ENCODE peak calls at places on chromosomes 13 and 19, in seven cellular contexts. One of them, this sample, is unnamed.
A peak's percentile ranks its signal among the peaks of the same experiment; 100 is the strongest.

GRCh38 chr13:111282425-111282824 is 38.0 kb upstream of the TEX29 start:
- DNase-seq in neuronal stem cell: no peak
- DNase-seq in IMR-90: no peak
- DNase-seq in H9: no peak
- DNase-seq in mesenchymal stem cell: no peak
- DNase-seq in H1: no peak
- DNase-seq in trophoblast cell: no peak
- DNase-seq in this sample: no peak

GRCh38 chr19:47610902-47611301 is 2.0 kb downstream of the BICRA start:
- DNase-seq in neuronal stem cell: no peak
- DNase-seq in IMR-90: no peak
- DNase-seq in H9: no peak
- DNase-seq in mesenchymal stem cell: no peak
- DNase-seq in H1: no peak
- DNase-seq in trophoblast cell: no peak
- DNase-seq in this sample: no peak

GRCh38 chr19:47352095-47352494 is 3.0 kb downstream of the DHX34 start:
- DNase-seq in neuronal stem cell: no peak
- DNase-seq in IMR-90: no peak
- DNase-seq in H9: no peak
- DNase-seq in mesenchymal stem cell: no peak
- DNase-seq in H1: no peak
- DNase-seq in trophoblast cell: no peak
- DNase-seq in this sample: peak; percentile 49

GRCh38 chr13:46057251-46058015 is 4.9 kb upstream of the ZC3H13 start:
- DNase-seq in neuronal stem cell: no peak
- DNase-seq in IMR-90: peak; percentile 18
- DNase-seq in H9: no peak
- DNase-seq in mesenchymal stem cell: peak; percentile 8
- DNase-seq in H1: no peak
- DNase-seq in trophoblast cell: no peak
- DNase-seq in this sample: peak; percentile 25

GRCh38 chr19:31718041-31718440 is 368.8 kb upstream of the TSHZ3 start:
- DNase-seq in neuronal stem cell: no peak
- DNase-seq in IMR-90: no peak
- DNase-seq in H9: no peak
- DNase-seq in mesenchymal stem cell: no peak
- DNase-seq in H1: no peak
- DNase-seq in trophoblast cell: no peak
- DNase-seq in this sample: no peak

GRCh38 chr13:33330483-33330882 is 44.9 kb upstream of the STARD13 start:
- DNase-seq in neuronal stem cell: no peak
- DNase-seq in IMR-90: no peak
- DNase-seq in H9: no peak
- DNase-seq in mesenchymal stem cell: no peak
- DNase-seq in H1: no peak
- DNase-seq in trophoblast cell: no peak
- DNase-seq in this sample: no peak

GRCh38 chr19:5850743-5851293 is 431 bp downstream of the FUT3 start:
- DNase-seq in neuronal stem cell: no peak
- DNase-seq in IMR-90: peak; percentile 53
- DNase-seq in H9: no peak
- DNase-seq in mesenchymal stem cell: peak; percentile 63
- DNase-seq in H1: no peak
- DNase-seq in trophoblast cell: no peak
- DNase-seq in this sample: no peak

GRCh38 chr13:42722883-42723539 is 58.4 kb upstream of the FAM216B start:
- DNase-seq in neuronal stem cell: no peak
- DNase-seq in IMR-90: no peak
- DNase-seq in H9: no peak
- DNase-seq in mesenchymal stem cell: no peak
- DNase-seq in H1: no peak
- DNase-seq in trophoblast cell: no peak
- DNase-seq in this sample: no peak

GRCh38 chr19:18089726-18090125 is 3.0 kb upstream of the IL12RB1 start:
- DNase-seq in neuronal stem cell: no peak
- DNase-seq in IMR-90: no peak
- DNase-seq in H9: no peak
- DNase-seq in mesenchymal stem cell: no peak
- DNase-seq in H1: no peak
- DNase-seq in trophoblast cell: no peak
- DNase-seq in this sample: no peak

GRCh38 chr19:57829316-57829715 is 783 bp upstream of the ZNF587B start:
- DNase-seq in neuronal stem cell: no peak
- DNase-seq in IMR-90: peak; percentile 40
- DNase-seq in H9: no peak
- DNase-seq in mesenchymal stem cell: peak; percentile 33
- DNase-seq in H1: no peak
- DNase-seq in trophoblast cell: peak; percentile 85
- DNase-seq in this sample: peak; percentile 90

GRCh38 chr19:14367016-14367415 is 14.2 kb upstream of the ADGRE5 start:
- DNase-seq in neuronal stem cell: no peak
- DNase-seq in IMR-90: no peak
- DNase-seq in H9: no peak
- DNase-seq in mesenchymal stem cell: no peak
- DNase-seq in H1: no peak
- DNase-seq in trophoblast cell: no peak
- DNase-seq in this sample: no peak

GRCh38 chr13:23175920-23176319 is 4.9 kb upstream of the SGCG start:
- DNase-seq in neuronal stem cell: no peak
- DNase-seq in IMR-90: peak; percentile 11
- DNase-seq in H9: no peak
- DNase-seq in mesenchymal stem cell: no peak
- DNase-seq in H1: no peak
- DNase-seq in trophoblast cell: no peak
- DNase-seq in this sample: no peak

GRCh38 chr19:57664269-57665127 is 4.2 kb upstream of the ZSCAN4 start:
- DNase-seq in neuronal stem cell: peak; percentile 53
- DNase-seq in IMR-90: peak; percentile 31
- DNase-seq in H9: peak; percentile 67
- DNase-seq in mesenchymal stem cell: peak; percentile 66
- DNase-seq in H1: no peak
- DNase-seq in trophoblast cell: peak; percentile 71
- DNase-seq in this sample: peak; percentile 59

GRCh38 chr19:7862413-7862951 is 11.7 kb downstream of the PRR36 start:
- DNase-seq in neuronal stem cell: peak; percentile 93
- DNase-seq in IMR-90: peak; percentile 34
- DNase-seq in H9: peak; percentile 98
- DNase-seq in mesenchymal stem cell: peak; percentile 67
- DNase-seq in H1: peak; percentile 83
- DNase-seq in trophoblast cell: peak; percentile 46
- DNase-seq in this sample: peak; percentile 92

GRCh38 chr19:4811328-4812131 is 20.0 kb downstream of the TICAM1 start:
- DNase-seq in neuronal stem cell: peak; percentile 56
- DNase-seq in IMR-90: peak; percentile 45
- DNase-seq in H9: peak; percentile 91
- DNase-seq in mesenchymal stem cell: peak; percentile 68
- DNase-seq in H1: no peak
- DNase-seq in trophoblast cell: peak; percentile 92
- DNase-seq in this sample: peak; percentile 72

GRCh38 chr13:60583911-60584753 is 187.1 kb downstream of the TDRD3 start:
- DNase-seq in neuronal stem cell: no peak
- DNase-seq in IMR-90: peak; percentile 73
- DNase-seq in H9: peak; percentile 93
- DNase-seq in mesenchymal stem cell: peak; percentile 39
- DNase-seq in H1: peak; percentile 84
- DNase-seq in trophoblast cell: no peak
- DNase-seq in this sample: peak; percentile 83

DNA sequence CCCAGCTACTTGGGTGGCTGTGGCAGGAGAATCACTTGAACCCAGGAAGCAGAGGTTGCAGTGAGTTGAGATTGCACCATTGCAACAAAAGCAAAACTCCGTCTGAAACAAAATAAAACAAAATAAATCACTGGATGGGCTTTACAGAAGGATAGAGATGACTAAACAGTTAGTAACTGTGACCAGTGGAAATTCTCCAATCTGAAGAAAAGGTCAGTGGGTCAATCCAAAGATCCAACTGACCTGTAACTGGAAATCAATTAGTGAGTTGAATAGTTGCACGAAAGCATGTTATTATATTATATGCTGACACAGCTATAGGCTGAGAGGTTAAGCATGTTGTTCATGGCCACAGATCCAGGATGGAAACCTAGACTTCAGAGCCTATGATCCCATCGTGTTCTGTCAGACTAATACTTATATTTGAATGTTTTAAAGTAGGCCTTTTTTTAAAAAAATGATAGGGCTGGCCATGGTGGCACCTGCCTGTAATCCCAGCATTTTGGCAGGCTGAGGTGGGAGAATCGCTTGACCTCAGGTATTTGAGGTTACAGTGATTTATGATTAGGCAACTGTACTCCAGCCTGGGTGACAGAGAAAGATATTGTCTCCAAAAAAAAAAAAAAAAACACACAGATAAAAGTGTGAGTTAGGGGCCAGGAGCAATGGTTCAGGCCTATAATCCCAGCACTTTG is 1.4 kb downstream of the ECH1 start:
- DNase-seq in neuronal stem cell: no peak
- DNase-seq in IMR-90: peak; percentile 65
- DNase-seq in H9: no peak
- DNase-seq in mesenchymal stem cell: peak; percentile 91
- DNase-seq in H1: no peak
- DNase-seq in trophoblast cell: peak; percentile 25
- DNase-seq in this sample: no peak
- H2BK120ac ChIP-seq in neuronal stem cell: no peak overlapping the region
- H2BK120ac ChIP-seq in IMR-90: peak overlapping the region; percentile 32
- H2BK120ac ChIP-seq in H9: no peak overlapping the region
- H2BK120ac ChIP-seq in mesenchymal stem cell: peak overlapping the region; percentile 19
- H2BK120ac ChIP-seq in H1: no peak overlapping the region
- H2BK120ac ChIP-seq in trophoblast cell: peak overlapping the region; percentile 77
- H2BK120ac ChIP-seq in this sample: no peak overlapping the region

DNA sequence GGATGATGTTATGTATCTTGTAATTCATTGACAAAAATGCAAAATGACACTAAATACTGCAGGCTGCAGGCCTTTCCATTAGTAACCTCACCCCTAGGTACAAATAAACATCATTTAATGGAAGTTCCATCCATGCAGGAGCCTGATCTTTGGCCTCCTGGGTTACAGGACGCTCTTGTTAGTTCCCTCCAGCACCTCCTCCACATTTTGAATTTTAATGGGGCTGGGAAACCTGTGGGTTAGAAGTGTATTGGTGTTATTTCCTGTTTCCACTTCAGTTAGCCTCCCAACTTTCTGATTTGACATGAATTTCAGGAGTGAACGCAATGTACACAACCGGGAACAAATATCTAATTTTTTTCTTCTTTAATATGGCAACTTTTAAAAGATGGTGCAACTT is 237.1 kb upstream of the ARGLU1 start:
- DNase-seq in neuronal stem cell: no peak
- DNase-seq in IMR-90: no peak
- DNase-seq in H9: no peak
- DNase-seq in mesenchymal stem cell: no peak
- DNase-seq in H1: no peak
- DNase-seq in trophoblast cell: no peak
- DNase-seq in this sample: no peak
- H2BK120ac ChIP-seq in neuronal stem cell: no peak overlapping the region
- H2BK120ac ChIP-seq in IMR-90: no peak overlapping the region
- H2BK120ac ChIP-seq in H9: no peak overlapping the region
- H2BK120ac ChIP-seq in mesenchymal stem cell: no peak overlapping the region
- H2BK120ac ChIP-seq in H1: no peak overlapping the region
- H2BK120ac ChIP-seq in trophoblast cell: no peak overlapping the region
- H2BK120ac ChIP-seq in this sample: no peak overlapping the region

DNA sequence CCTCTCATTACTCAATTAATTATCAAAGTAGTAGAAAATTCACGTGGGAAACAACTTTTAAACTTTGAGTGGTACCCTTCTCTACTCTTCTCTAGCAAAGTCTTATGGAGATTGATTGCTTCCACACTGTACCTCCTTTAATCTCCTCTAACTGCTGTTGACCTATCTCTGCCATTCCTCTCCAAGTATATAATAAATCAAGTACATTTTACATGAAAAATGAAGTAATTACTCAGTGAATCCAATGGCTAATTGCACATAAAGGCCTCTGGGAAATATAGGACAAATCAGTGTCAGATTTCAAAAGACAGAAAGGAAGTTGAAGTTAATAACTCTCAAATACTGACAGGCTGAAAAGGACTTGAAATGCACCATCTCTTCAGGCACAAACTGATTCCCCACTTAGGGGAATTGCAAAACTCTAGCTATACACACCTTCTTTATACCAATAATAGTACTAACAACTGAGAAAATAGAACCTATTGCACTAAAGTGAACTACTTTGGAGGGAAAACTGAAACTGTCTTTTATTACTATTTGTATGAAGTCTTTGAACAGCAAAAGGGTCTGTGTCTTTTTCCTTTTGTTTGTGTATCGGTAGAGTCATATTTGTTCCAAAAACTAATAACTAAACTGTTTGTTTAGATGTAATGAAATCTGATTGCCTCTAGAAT is 701.1 kb downstream of the PCDH9 start:
- DNase-seq in neuronal stem cell: no peak
- DNase-seq in IMR-90: no peak
- DNase-seq in H9: no peak
- DNase-seq in mesenchymal stem cell: peak; percentile 9
- DNase-seq in H1: no peak
- DNase-seq in trophoblast cell: no peak
- DNase-seq in this sample: no peak
- H2BK120ac ChIP-seq in neuronal stem cell: no peak overlapping the region
- H2BK120ac ChIP-seq in IMR-90: no peak overlapping the region
- H2BK120ac ChIP-seq in H9: no peak overlapping the region
- H2BK120ac ChIP-seq in mesenchymal stem cell: no peak overlapping the region
- H2BK120ac ChIP-seq in H1: no peak overlapping the region
- H2BK120ac ChIP-seq in trophoblast cell: no peak overlapping the region
- H2BK120ac ChIP-seq in this sample: no peak overlapping the region

GRCh38 chr19:41811981-41812380 is 15.6 kb downstream of the CEACAM3 start:
- DNase-seq in neuronal stem cell: no peak
- DNase-seq in IMR-90: no peak
- DNase-seq in H9: no peak
- DNase-seq in mesenchymal stem cell: no peak
- DNase-seq in H1: no peak
- DNase-seq in trophoblast cell: no peak
- DNase-seq in this sample: no peak
- H2BK120ac ChIP-seq in neuronal stem cell: no peak overlapping the region
- H2BK120ac ChIP-seq in IMR-90: no peak overlapping the region
- H2BK120ac ChIP-seq in H9: no peak overlapping the region
- H2BK120ac ChIP-seq in mesenchymal stem cell: no peak overlapping the region
- H2BK120ac ChIP-seq in H1: no peak overlapping the region
- H2BK120ac ChIP-seq in trophoblast cell: no peak overlapping the region
- H2BK120ac ChIP-seq in this sample: no peak overlapping the region

GRCh38 chr13:81320516-81320915 is 979.6 kb upstream of the SPRY2 start:
- DNase-seq in neuronal stem cell: no peak
- DNase-seq in IMR-90: no peak
- DNase-seq in H9: no peak
- DNase-seq in mesenchymal stem cell: no peak
- DNase-seq in H1: no peak
- DNase-seq in trophoblast cell: no peak
- DNase-seq in this sample: no peak

GRCh38 chr13:81318231-81319019 is 977.5 kb upstream of the SPRY2 start:
- DNase-seq in neuronal stem cell: no peak
- DNase-seq in IMR-90: no peak
- DNase-seq in H9: no peak
- DNase-seq in mesenchymal stem cell: no peak
- DNase-seq in H1: no peak
- DNase-seq in trophoblast cell: no peak
- DNase-seq in this sample: no peak
- H2BK120ac ChIP-seq in neuronal stem cell: no peak overlapping the region
- H2BK120ac ChIP-seq in IMR-90: no peak overlapping the region
- H2BK120ac ChIP-seq in H9: no peak overlapping the region
- H2BK120ac ChIP-seq in mesenchymal stem cell: no peak overlapping the region
- H2BK120ac ChIP-seq in H1: no peak overlapping the region
- H2BK120ac ChIP-seq in trophoblast cell: no peak overlapping the region
- H2BK120ac ChIP-seq in this sample: no peak overlapping the region